ENCODE peak calls at places on chromosomes 2 and 18, in four cellular contexts. N is H1, E is GM12878, U is K562. C is an unnamed sample.
A peak's percentile ranks its signal among the peaks of the same experiment; 100 is the strongest.

GRCh38 chr2:182133195-182133891 is 147.7 kb downstream of the PPP1R1C start:
- DNase-seq in E (no peak), U (no peak), N (no peak), C (no peak)

GRCh38 chr2:183243760-183244159 is 119.5 kb downstream of the NUP35 start:
- DNase-seq in N (no peak), E (no peak), U (no peak), C (no peak)

GRCh38 chr2:174522553-174522952 is 35.7 kb upstream of the GPR155 start:
- DNase-seq in E (no peak), U (no peak), N (no peak), C (no peak)

GRCh38 chr2:241072553-241073165 is 29.4 kb downstream of the MTERF4 start:
- DNase-seq in E (no peak), U (no peak), N (no peak), C (no peak)

GRCh38 chr2:204321910-204322765 is 223.1 kb upstream of the PARD3B start:
- DNase-seq in E (no peak), N (no peak), U (no peak), C (no peak)

GRCh38 chr2:188974184-188974583 is at the start of gene COL3A1:
- DNase-seq in N (no peak), E (no peak), U (no peak), C (no peak)

GRCh38 chr2:53209679-53210473 is 557.7 kb upstream of the CHAC2 start:
- DNase-seq in U (no peak), N (no peak), E (no peak), C (no peak)

GRCh38 chr2:10452334-10452733 is 4.2 kb upstream of the ODC1 start:
- DNase-seq in E (no peak), N (no peak), U (no peak), C (no peak)

GRCh38 chr2:40097691-40098376 is 318.8 kb upstream of the THUMPD2 start:
- DNase-seq in U (no peak), E (no peak), N (no peak), C (no peak)

GRCh38 chr18:22032392-22032961 is 136.9 kb upstream of the GATA6 start:
- DNase-seq in N (no peak), U (no peak), E (peak; percentile 4), C (peak; percentile 88)

GRCh38 chr18:66749475-66750035 is 145.7 kb upstream of the CDH19 start:
- DNase-seq in N (no peak), U (no peak), E (no peak), C (no peak)

GRCh38 chr2:26002617-26003310 is 20.5 kb upstream of the KIF3C start:
- DNase-seq in U (no peak), N (no peak), E (no peak), C (no peak)

GRCh38 chr2:168797286-168797655 is 5.2 kb upstream of the NOSTRIN start:
- DNase-seq in U (peak; percentile 78), E (no peak), N (no peak), C (no peak)

GRCh38 chr2:31366733-31367132 is 47.8 kb downstream of the XDH start:
- DNase-seq in U (no peak), N (no peak), E (no peak), C (no peak)

GRCh38 chr2:176843208-176843607 is 369.4 kb upstream of the HNRNPA3 start:
- DNase-seq in U (no peak), N (no peak), E (no peak), C (no peak)

GRCh38 chr2:23561088-23561487 is 176.1 kb downstream of the KLHL29 start:
- DNase-seq in E (no peak), U (no peak), N (no peak), C (no peak)

GRCh38 chr2:200003444-200003843 is 48.1 kb downstream of the MAIP1 start:
- DNase-seq in U (no peak), E (no peak), N (no peak), C (no peak)

GRCh38 chr18:32881009-32881408 is 108.2 kb upstream of the KLHL14 start:
- DNase-seq in N (no peak), U (no peak), E (no peak), C (no peak)

GRCh38 chr18:70672581-70672980 is 383.7 kb downstream of the SOCS6 start:
- DNase-seq in E (no peak), N (no peak), U (no peak), C (no peak)

GRCh38 chr18:74494514-74494913 is 1.6 kb upstream of the CNDP2 start:
- DNase-seq in N (no peak), E (no peak), U (no peak), C (no peak)

GRCh38 chr18:76425299-76426101 is 69.5 kb downstream of the ZNF516 start:
- DNase-seq in U (no peak), N (peak; percentile 15), E (no peak), C (no peak)

GRCh38 chr2:96151595-96152300 is 6.5 kb upstream of the DUSP2 start:
- DNase-seq in E (no peak), N (no peak), U (no peak), C (no peak)

GRCh38 chr2:98269274-98269673 is 77.0 kb upstream of the CNGA3 start:
- DNase-seq in E (no peak), N (no peak), U (peak; percentile 33), C (peak; percentile 64)

GRCh38 chr2:120736955-120737801 is 1.5 kb downstream of the GLI2 start:
- DNase-seq in N (peak; percentile 71), U (no peak), E (no peak), C (no peak)

GRCh38 chr2:115412501-115412900 is 970.1 kb downstream of the DPP10 start:
- DNase-seq in E (no peak), U (no peak), N (no peak), C (no peak)

GRCh38 chr2:36373149-36373880 is 17.7 kb downstream of the CRIM1 start:
- DNase-seq in U (no peak), N (no peak), E (no peak), C (no peak)

GRCh38 chr18:43271593-43272432 is 5.5 kb downstream of the SYT4 start:
- DNase-seq in U (peak; percentile 34), N (no peak), E (no peak), C (peak; percentile 19)

GRCh38 chr2:4391013-4391412 is 687.6 kb downstream of the DCDC2C start:
- DNase-seq in E (no peak), N (no peak), U (no peak), C (no peak)

GRCh38 chr2:39836638-39837037 is 57.6 kb upstream of the THUMPD2 start:
- DNase-seq in E (no peak), U (no peak), N (no peak), C (no peak)

GRCh38 chr2:197599285-197599965 is 76.0 kb downstream of the RFTN2 start:
- DNase-seq in E (no peak), N (peak; percentile 33), U (peak; percentile 58), C (peak; percentile 46)

GRCh38 chr2:9373505-9373904 is 49.8 kb downstream of the ITGB1BP1 start:
- DNase-seq in N (no peak), U (no peak), E (no peak), C (no peak)

GRCh38 chr2:168633895-168634294 is 168.5 kb upstream of the NOSTRIN start:
- DNase-seq in U (no peak), N (no peak), E (no peak), C (no peak)

GRCh38 chr2:113276906-113277425 is 1.8 kb downstream of the PAX8 start:
- DNase-seq in E (no peak), U (no peak), N (no peak), C (no peak)

GRCh38 chr2:154588838-154589237 is 109.7 kb upstream of the KCNJ3 start:
- DNase-seq in N (no peak), U (no peak), E (no peak), C (no peak)

GRCh38 chr2:128396500-128396891 is 77.8 kb upstream of the HS6ST1 start:
- DNase-seq in U (no peak), E (no peak), N (peak; percentile 49), C (no peak)

GRCh38 chr2:17303054-17303453 is 215.2 kb downstream of the RAD51AP2 start:
- DNase-seq in E (no peak), U (no peak), N (no peak), C (no peak)

GRCh38 chr2:138572318-138572717 is 70.7 kb downstream of the SPOPL start:
- DNase-seq in U (no peak), E (no peak), N (no peak), C (no peak)

GRCh38 chr2:46068604-46069003 is 228.6 kb upstream of the EPAS1 start:
- DNase-seq in N (no peak), E (no peak), U (no peak), C (no peak)

GRCh38 chr2:200788129-200788718 is 23.5 kb upstream of the BZW1 start:
- DNase-seq in E (no peak), U (no peak), N (no peak), C (no peak)

DNA sequence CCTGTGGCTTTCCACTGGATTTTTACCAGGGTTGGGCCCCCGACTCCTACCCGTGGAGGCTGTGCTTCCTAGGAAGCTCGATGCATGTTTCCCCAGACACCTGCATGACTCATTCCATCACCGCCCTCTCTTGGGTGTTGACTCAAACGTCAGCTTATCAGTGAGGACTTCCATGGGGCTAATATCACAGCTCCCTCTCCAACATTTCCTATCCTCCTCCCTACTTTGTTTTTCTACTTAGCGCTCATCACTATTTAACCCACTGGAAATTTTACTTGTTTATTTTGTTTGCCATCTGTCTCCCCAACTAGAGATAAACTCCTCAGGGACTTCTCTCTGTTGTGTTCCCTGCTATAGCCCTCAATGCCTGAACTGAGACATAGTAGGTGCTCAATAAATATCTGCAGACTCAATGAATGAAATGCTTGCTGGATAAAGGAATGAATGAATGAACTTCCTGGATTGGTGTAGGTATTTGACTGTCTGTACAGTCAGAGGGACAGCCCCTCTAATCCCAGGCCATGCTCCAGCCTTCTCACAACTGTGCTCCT is 89.7 kb upstream of the MSH2 start:
- DNase-seq in E (no peak), U (peak; percentile 68), N (no peak), C (peak; percentile 50)
- TF ChIP-seq EGR1 in E (no peak), U (no peak), N (no peak), C (no peak)

DNA sequence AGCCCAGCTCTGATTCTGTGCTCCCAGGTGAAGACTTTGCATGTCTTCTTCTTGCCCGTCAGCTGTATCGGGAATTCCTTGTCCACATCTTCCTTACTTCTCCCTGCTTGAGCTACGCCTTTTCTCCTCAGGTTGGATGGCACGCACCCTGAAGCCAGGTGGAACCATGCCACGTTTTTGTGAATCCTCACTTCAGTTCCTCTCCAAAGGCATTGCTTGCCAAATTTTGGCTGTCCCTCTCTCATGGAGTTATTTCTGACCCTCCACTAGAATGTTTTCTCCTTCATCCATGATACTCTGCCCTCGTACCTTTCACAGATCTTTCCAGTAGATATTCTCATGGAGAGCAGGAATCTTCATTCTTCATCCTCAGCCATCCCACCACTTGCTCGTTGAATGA is 20.2 kb downstream of the ZCCHC2 start:
- DNase-seq in U (no peak), E (no peak), N (no peak), C (no peak)
- TF ChIP-seq EGR1 in U (no peak), E (no peak), N (no peak), C (no peak)

GRCh38 chr2:18516112-18516511 is 44.3 kb downstream of the RDH14 start:
- DNase-seq in E (no peak), N (no peak), U (no peak), C (no peak)
- TF ChIP-seq EGR1 in E (no peak), N (no peak), U (no peak), C (no peak)

GRCh38 chr2:144583741-144584453 is 64.0 kb upstream of the ZEB2 start:
- DNase-seq in N (no peak), E (no peak), U (peak; percentile 37), C (no peak)
- TF ChIP-seq EGR1 in N (no peak), E (no peak), U (no peak), C (no peak)

GRCh38 chr2:111944536-111945210 is 46.3 kb downstream of the MERTK start:
- DNase-seq in E (no peak), N (no peak), U (no peak), C (no peak)
- TF ChIP-seq EGR1 in E (no peak), N (no peak), U (no peak), C (no peak)